ENCODE peak calls at places on chromosomes 7 and 10, in five cellular contexts. One of them, this sample, is unnamed.

GRCh38 chr7:149856-150636 is 42.3 kb upstream of the FAM20C start:
- DNase-seq in pons: peak; percentile 47
- DNase-seq in cardiac fibroblast: no peak
- DNase-seq in activated CD4-positive, alpha-beta T cell treated with anti-CD3 and anti-CD28 coated beads, Interleukin-2, amount 50 U/mL, for 48 hours: peak; percentile 41
- DNase-seq in stimulated activated naive CD4-positive, alpha-beta T cell: peak; percentile 11
- DNase-seq in this sample: peak; percentile 73

GRCh38 chr10:102616071-102616770 is 28.1 kb upstream of the TRIM8 start:
- DNase-seq in pons: no peak
- DNase-seq in cardiac fibroblast: no peak
- DNase-seq in activated CD4-positive, alpha-beta T cell treated with anti-CD3 and anti-CD28 coated beads, Interleukin-2, amount 50 U/mL, for 48 hours: no peak
- DNase-seq in stimulated activated naive CD4-positive, alpha-beta T cell: no peak
- DNase-seq in this sample: no peak

GRCh38 chr10:122257041-122257440 is 14.1 kb upstream of the BTBD16 start:
- DNase-seq in pons: no peak
- DNase-seq in cardiac fibroblast: no peak
- DNase-seq in activated CD4-positive, alpha-beta T cell treated with anti-CD3 and anti-CD28 coated beads, Interleukin-2, amount 50 U/mL, for 48 hours: no peak
- DNase-seq in stimulated activated naive CD4-positive, alpha-beta T cell: no peak
- DNase-seq in this sample: no peak

GRCh38 chr10:79229081-79229541 is 118.2 kb upstream of the PPIF start:
- DNase-seq in pons: no peak
- DNase-seq in cardiac fibroblast: no peak
- DNase-seq in activated CD4-positive, alpha-beta T cell treated with anti-CD3 and anti-CD28 coated beads, Interleukin-2, amount 50 U/mL, for 48 hours: no peak
- DNase-seq in stimulated activated naive CD4-positive, alpha-beta T cell: no peak
- DNase-seq in this sample: no peak

GRCh38 chr7:24715661-24716479 is 41.4 kb downstream of the GSDME start:
- DNase-seq in pons: peak; percentile 46
- DNase-seq in cardiac fibroblast: peak; percentile 54
- DNase-seq in activated CD4-positive, alpha-beta T cell treated with anti-CD3 and anti-CD28 coated beads, Interleukin-2, amount 50 U/mL, for 48 hours: no peak
- DNase-seq in stimulated activated naive CD4-positive, alpha-beta T cell: no peak
- DNase-seq in this sample: peak; percentile 29

GRCh38 chr10:84139126-84140035 is at the start of gene GHITM:
- DNase-seq in pons: peak; percentile 97
- DNase-seq in cardiac fibroblast: peak; percentile 99
- DNase-seq in activated CD4-positive, alpha-beta T cell treated with anti-CD3 and anti-CD28 coated beads, Interleukin-2, amount 50 U/mL, for 48 hours: peak; percentile 100
- DNase-seq in stimulated activated naive CD4-positive, alpha-beta T cell: peak; percentile 99
- DNase-seq in this sample: peak; percentile 100

GRCh38 chr7:154884348-154884920 is 118.5 kb downstream of the PAXIP1 start:
- DNase-seq in pons: no peak
- DNase-seq in cardiac fibroblast: no peak
- DNase-seq in activated CD4-positive, alpha-beta T cell treated with anti-CD3 and anti-CD28 coated beads, Interleukin-2, amount 50 U/mL, for 48 hours: no peak
- DNase-seq in stimulated activated naive CD4-positive, alpha-beta T cell: no peak
- DNase-seq in this sample: no peak

GRCh38 chr10:102965455-102965854 is 47.4 kb downstream of the CNNM2 start:
- DNase-seq in pons: no peak
- DNase-seq in cardiac fibroblast: no peak
- DNase-seq in activated CD4-positive, alpha-beta T cell treated with anti-CD3 and anti-CD28 coated beads, Interleukin-2, amount 50 U/mL, for 48 hours: no peak
- DNase-seq in stimulated activated naive CD4-positive, alpha-beta T cell: no peak
- DNase-seq in this sample: no peak

GRCh38 chr7:74013539-74014272 is 14.3 kb upstream of the ELN start:
- DNase-seq in pons: peak; percentile 68
- DNase-seq in cardiac fibroblast: no peak
- DNase-seq in activated CD4-positive, alpha-beta T cell treated with anti-CD3 and anti-CD28 coated beads, Interleukin-2, amount 50 U/mL, for 48 hours: no peak
- DNase-seq in stimulated activated naive CD4-positive, alpha-beta T cell: no peak
- DNase-seq in this sample: no peak

GRCh38 chr7:158263110-158263963 is 324.3 kb downstream of the PTPRN2 start:
- DNase-seq in pons: no peak
- DNase-seq in cardiac fibroblast: no peak
- DNase-seq in activated CD4-positive, alpha-beta T cell treated with anti-CD3 and anti-CD28 coated beads, Interleukin-2, amount 50 U/mL, for 48 hours: no peak
- DNase-seq in stimulated activated naive CD4-positive, alpha-beta T cell: no peak
- DNase-seq in this sample: no peak

GRCh38 chr10:102114861-102115618 is 5.1 kb downstream of the LDB1 start:
- DNase-seq in pons: peak; percentile 97
- DNase-seq in cardiac fibroblast: peak; percentile 73
- DNase-seq in activated CD4-positive, alpha-beta T cell treated with anti-CD3 and anti-CD28 coated beads, Interleukin-2, amount 50 U/mL, for 48 hours: peak; percentile 91
- DNase-seq in stimulated activated naive CD4-positive, alpha-beta T cell: peak; percentile 68
- DNase-seq in this sample: peak; percentile 87

GRCh38 chr10:4303045-4303444 is 518.0 kb upstream of the KLF6 start:
- DNase-seq in pons: no peak
- DNase-seq in cardiac fibroblast: no peak
- DNase-seq in activated CD4-positive, alpha-beta T cell treated with anti-CD3 and anti-CD28 coated beads, Interleukin-2, amount 50 U/mL, for 48 hours: no peak
- DNase-seq in stimulated activated naive CD4-positive, alpha-beta T cell: no peak
- DNase-seq in this sample: peak; percentile 62